ENCODE peak calls at places on chromosomes 4 and X, in eight cellular contexts. J is upper lobe of left lung, R is stomach, I is HCT116, N is esophagus muscularis mucosa, U is suprapubic skin, C is K562, Z is sigmoid colon. D is an unnamed sample.
A peak's percentile ranks its signal among the peaks of the same experiment; 100 is the strongest.

GRCh38 chrX:20061869-20062254 is 54.8 kb downstream of the MAP7D2 start:
- DNase-seq in J (no peak), R (no peak), I (no peak), N (no peak), U (no peak), C (no peak), Z (no peak), D (no peak)

GRCh38 chr4:8708401-8709021 is 115.9 kb downstream of the CPZ start:
- DNase-seq in J (peak; percentile 17), R (no peak), I (no peak), N (no peak), U (peak; percentile 58), C (no peak), Z (peak; percentile 58), D (peak; percentile 63)

GRCh38 chr4:99324978-99325377 is 3.8 kb upstream of the ADH1B start:
- DNase-seq in J (peak; percentile 56), R (peak; percentile 33), I (no peak), N (no peak), U (no peak), C (no peak), Z (peak; percentile 94), D (no peak)

GRCh38 chrX:121221321-121221977 is 174.0 kb downstream of the GLUD2 start:
- DNase-seq in J (no peak), R (no peak), I (no peak), N (no peak), U (no peak), C (no peak), Z (no peak), D (no peak)

GRCh38 chr4:55475394-55476243 is 71.1 kb downstream of the CLOCK start:
- DNase-seq in J (no peak), R (no peak), I (no peak), N (no peak), U (no peak), C (no peak), Z (no peak), D (no peak)

GRCh38 chrX:7021991-7022390 is 125.5 kb upstream of the STS start:
- DNase-seq in J (no peak), R (no peak), I (no peak), N (no peak), U (no peak), C (no peak), Z (no peak), D (no peak)

GRCh38 chr4:1018147-1019020 is 7.0 kb downstream of the FGFRL1 start:
- DNase-seq in J (no peak), R (no peak), I (no peak), N (no peak), U (no peak), C (no peak), Z (no peak), D (no peak)

GRCh38 chr4:106806158-106806797 is 229.8 kb downstream of the DKK2 start:
- DNase-seq in J (no peak), R (no peak), I (no peak), N (no peak), U (no peak), C (no peak), Z (no peak), D (no peak)

GRCh38 chrX:54446084-54446483 is 5.9 kb downstream of the TSR2 start:
- DNase-seq in J (no peak), R (no peak), I (no peak), N (no peak), U (no peak), C (no peak), Z (no peak), D (no peak)

GRCh38 chr4:173415092-173415491 is 16.2 kb upstream of the SCRG1 start:
- DNase-seq in J (no peak), R (no peak), I (no peak), N (no peak), U (no peak), C (no peak), Z (no peak), D (no peak)

GRCh38 chr4:113088050-113088449 is 38.6 kb downstream of the ANK2 start:
- DNase-seq in J (no peak), R (no peak), I (no peak), N (no peak), U (no peak), C (no peak), Z (no peak), D (no peak)

DNA sequence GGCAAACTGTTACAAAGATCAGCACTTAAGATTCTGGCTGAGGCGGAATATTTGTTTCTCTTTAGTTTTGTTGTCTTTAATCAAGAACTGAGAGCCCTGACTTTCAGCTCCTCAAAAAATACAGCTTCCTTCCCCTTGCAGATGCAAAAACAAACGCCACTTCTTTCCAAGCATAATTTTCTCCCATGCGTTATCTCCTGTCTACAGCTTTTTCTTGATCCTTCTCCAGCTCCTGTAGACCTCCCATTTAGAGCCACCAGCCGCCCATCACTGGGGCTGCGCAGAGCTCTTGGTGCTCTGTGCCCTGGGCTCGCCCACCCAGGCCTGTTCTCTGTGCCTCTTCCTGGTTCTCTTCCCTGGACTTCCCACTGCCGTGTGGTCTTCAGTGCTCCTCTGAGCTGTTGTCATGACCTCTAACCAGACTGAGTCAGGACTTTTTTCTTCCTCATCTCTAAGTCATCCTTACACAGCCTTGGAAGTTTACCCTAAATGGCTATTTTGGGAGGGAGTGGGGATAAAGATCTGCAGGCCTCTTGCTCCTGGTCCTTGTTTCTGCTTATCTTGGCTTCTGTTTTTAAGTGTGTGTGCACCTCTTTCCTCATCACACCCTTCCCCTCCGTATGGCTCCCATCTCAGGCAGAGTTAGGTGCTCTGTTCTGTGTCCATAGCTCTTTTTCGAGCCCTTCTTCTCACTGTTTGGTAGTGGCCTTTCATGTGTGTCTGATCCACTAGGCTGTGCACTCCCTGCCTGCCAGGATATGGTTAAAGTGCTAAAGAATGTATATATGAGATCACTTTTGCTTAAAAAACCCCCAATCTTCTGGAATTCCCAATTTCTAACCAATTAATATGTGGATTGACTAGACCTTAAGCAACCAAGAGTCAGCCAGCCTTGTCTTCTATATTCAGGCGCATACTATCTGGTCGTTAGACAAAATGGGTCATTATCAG is 122.5 kb downstream of the PTTG2 start:
- DNase-seq in J (peak; percentile 30), R (no peak), I (no peak), N (no peak), U (no peak), C (no peak), Z (no peak), D (no peak)
- TF ChIP-seq POLR2AphosphoS5 in J (no peak), R (no peak), I (no peak), N (peak; percentile 16), U (no peak), C (no peak), Z (no peak), D (peak; percentile 56)

DNA sequence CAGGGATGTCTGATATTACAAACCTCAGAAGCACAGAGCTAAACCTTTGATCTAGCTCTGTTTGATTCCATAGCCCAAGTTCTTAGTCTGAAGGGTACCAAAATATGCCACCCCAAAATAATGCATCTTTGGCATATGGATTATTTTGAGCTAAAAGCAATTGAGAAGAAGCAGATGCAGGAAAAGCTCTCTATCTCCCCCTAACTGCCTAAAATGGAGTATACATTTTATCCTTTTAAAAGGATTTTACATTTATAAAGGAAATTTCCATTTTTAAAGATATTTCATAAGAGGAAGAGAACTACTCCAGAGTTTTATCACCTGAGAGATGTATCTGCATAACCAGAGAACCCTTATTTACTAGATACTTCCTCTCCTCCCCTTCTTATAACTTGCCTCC is 158.7 kb downstream of the ZNF674 start:
- DNase-seq in J (no peak), R (no peak), I (no peak), N (no peak), U (no peak), C (no peak), Z (no peak), D (no peak)
- TF ChIP-seq CTCF in J (no peak), R (no peak), I (no peak), N (no peak), U (no peak), C (peak; percentile 34), Z (no peak), D (no peak)

GRCh38 chrX:131081772-131082755 is 23.9 kb downstream of the ARHGAP36 start:
- DNase-seq in J (no peak), R (no peak), I (no peak), N (no peak), U (no peak), C (no peak), Z (no peak), D (peak; percentile 59)
- H3K4me1 ChIP-seq in J (no peaks in the 10 kb centered on the region), R (no peaks in the 10 kb centered on the region), I (no peaks in the 10 kb centered on the region), N (no peaks in the 10 kb centered on the region), U (no peaks in the 10 kb centered on the region), C (peaks cover 10% of the 10 kb centered on the region), Z (no peaks in the 10 kb centered on the region), D (no peaks in the 10 kb centered on the region)

DNA sequence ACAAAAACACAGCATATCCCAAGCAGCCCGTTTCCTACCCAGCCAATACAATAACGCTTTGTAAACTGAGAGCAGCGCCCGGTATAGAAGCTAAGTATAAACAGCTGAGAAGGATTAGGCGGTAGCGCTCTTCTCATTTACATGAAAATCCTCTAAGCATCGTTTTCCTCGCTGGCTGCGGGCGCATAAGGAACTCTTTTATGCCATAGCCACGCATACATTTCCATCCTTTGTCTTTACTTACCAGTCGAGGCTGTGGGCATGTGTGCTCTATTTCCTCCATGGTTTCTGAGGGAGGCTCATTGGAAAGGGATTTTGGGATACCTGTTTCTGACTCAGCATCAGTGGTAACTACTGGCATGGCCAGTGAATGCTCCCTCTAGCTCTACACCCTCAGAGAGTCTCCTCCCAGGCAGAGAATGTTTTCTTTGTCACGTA is 383 bp downstream of the PCYT1B start:
- DNase-seq in J (no peak), R (no peak), I (no peak), N (no peak), U (no peak), C (no peak), Z (no peak), D (no peak)
- TF ChIP-seq POLR2AphosphoS5 in J (no peak), R (no peak), I (no peak), N (no peak), U (no peak), C (no peak), Z (no peak), D (no peak)

GRCh38 chrX:48834383-48834709 is 1.1 kb downstream of the PCSK1N start:
- DNase-seq in J (no peak), R (no peak), I (no peak), N (no peak), U (no peak), C (no peak), Z (no peak), D (no peak)
- TF ChIP-seq CTCF in J (no peak), R (no peak), I (no peak), N (no peak), U (no peak), C (no peak), Z (no peak), D (no peak)

DNA sequence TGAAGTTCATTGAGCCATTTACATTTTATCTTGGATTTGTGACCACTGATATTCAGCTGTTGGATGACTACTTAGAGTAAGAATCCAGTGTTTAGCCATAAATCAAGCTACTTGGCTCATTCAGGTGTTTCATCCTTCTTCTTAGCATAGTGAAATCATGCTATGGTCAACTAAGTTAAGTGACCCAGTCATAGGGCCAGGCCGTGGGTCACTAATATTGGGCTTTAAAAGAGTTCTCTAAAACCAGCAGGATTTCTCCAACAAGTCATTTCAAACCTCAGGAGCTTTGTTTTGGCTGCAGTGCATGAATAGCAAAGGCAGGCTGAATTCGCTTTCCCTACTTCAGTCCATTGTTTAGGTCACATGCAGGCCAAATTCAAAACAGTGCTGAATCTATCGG is 181.0 kb downstream of the MAML3 start:
- DNase-seq in J (no peak), R (no peak), I (no peak), N (no peak), U (no peak), C (no peak), Z (no peak), D (no peak)
- H3K4me1 ChIP-seq in J (peaks cover 54% of the 10 kb centered on the region), R (peaks cover 83% of the 10 kb centered on the region), I (no peaks in the 10 kb centered on the region), N (peaks cover 56% of the 10 kb centered on the region), U (peaks cover 32% of the 10 kb centered on the region), C (no peaks in the 10 kb centered on the region), Z (peaks cover 33% of the 10 kb centered on the region), D (peaks cover 48% of the 10 kb centered on the region)